ENCODE peak calls at places on chromosome 21, in five cellular contexts. L, Z, G, J and I are unnamed samples.

GRCh38 chr21:15895142-15896106 is 165.6 kb downstream of the USP25 start:
- DNase-seq in L (no peak), Z (peak; percentile 2), G (no peak), J (no peak), I (no peak)

GRCh38 chr21:15441999-15442398 is 287.8 kb upstream of the USP25 start:
- DNase-seq in L (no peak), Z (no peak), G (no peak), J (no peak), I (no peak)

GRCh38 chr21:44011774-44012473 is at the start of gene TRAPPC10:
- DNase-seq in L (peak; percentile 85), Z (peak; percentile 80), G (peak; percentile 37), J (peak; percentile 87), I (peak; percentile 84)

GRCh38 chr21:33761104-33762036 is 119.1 kb downstream of the ITSN1 start:
- DNase-seq in L (peak; percentile 81), Z (peak; percentile 99), G (peak; percentile 95), J (no peak), I (no peak)

GRCh38 chr21:40936771-40937261 is 89.9 kb upstream of the DSCAM start:
- DNase-seq in L (peak; percentile 68), Z (no peak), G (no peak), J (no peak), I (no peak)

GRCh38 chr21:44551290-44552015 is at the start of gene KRTAP10-2:
- DNase-seq in L (no peak), Z (no peak), G (no peak), J (peak; percentile 21), I (no peak)

GRCh38 chr21:32611471-32611997 is 643 bp downstream of the CFAP298 start:
- DNase-seq in L (peak; percentile 30), Z (peak; percentile 18), G (no peak), J (peak; percentile 33), I (peak; percentile 62)

GRCh38 chr21:15604424-15604823 is 125.4 kb upstream of the USP25 start:
- DNase-seq in L (peak; percentile 68), Z (peak; percentile 32), G (no peak), J (no peak), I (no peak)

GRCh38 chr21:33663241-33663640 is 20.9 kb downstream of the ITSN1 start:
- DNase-seq in L (no peak), Z (no peak), G (no peak), J (no peak), I (no peak)

DNA sequence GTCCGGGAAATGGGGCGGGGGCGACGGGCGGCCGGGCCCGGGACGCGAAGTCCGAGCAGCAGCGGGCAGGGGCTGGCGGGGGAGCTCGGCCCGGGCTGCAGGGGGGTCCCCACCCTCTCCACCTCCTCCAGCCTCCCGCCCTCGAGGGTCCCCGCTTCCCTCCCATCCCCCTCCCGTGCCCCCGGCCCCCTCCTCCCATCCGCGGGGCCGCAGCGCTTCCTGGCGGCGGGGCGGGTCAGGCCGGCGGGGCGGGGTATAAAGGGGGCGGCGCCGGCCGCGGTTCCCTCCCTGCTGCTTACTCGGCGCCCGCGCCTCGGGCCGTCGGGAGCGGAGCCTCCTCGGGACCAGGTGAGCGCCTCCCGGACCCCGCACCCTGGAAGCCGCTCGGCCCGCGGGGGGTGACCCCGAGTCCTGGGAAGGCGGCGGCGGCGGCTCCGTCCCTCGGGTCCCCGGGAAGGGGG is at the start of gene COL6A2:
- DNase-seq in L (no peak), Z (peak; percentile 71), G (no peak), J (peak; percentile 45), I (peak; percentile 78)
- TF ChIP-seq CTCF in L (peak; percentile 26), Z (peak; percentile 42), G (peak; percentile 18), J (peak; percentile 14), I (peak; percentile 53)

GRCh38 chr21:35976481-35976880 is 83.8 kb downstream of the SETD4 start:
- DNase-seq in L (no peak), Z (no peak), G (no peak), J (no peak), I (no peak)
- TF ChIP-seq CTCF in L (no peak), Z (no peak), G (no peak), J (no peak), I (no peak)

DNA sequence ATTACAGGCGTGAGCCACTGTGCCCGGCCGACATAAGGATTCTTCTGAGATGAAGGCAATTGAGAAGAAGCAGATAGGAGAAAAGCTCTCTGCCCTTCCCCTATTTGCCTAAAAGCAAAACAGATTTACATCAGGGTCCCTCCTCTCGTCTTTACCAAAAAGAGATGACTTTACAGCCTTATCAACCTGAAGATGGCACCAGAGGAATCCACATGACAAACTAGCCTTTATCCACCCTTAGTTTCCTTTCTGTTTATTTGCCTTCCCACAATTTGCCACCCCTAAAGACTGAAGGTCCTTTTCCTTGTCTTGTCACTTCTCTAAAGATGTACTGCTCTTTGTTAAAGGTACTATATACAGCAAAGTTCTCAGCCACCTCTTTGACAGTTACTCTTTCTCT is 70.7 kb upstream of the KRTAP19-8 start:
- DNase-seq in L (no peak), Z (peak; percentile 20), G (no peak), J (no peak), I (no peak)
- TF ChIP-seq CTCF in L (peak; percentile 36), Z (peak; percentile 41), G (no peak), J (no peak), I (peak; percentile 29)

GRCh38 chr21:36661511-36662309 is 37.2 kb upstream of the SIM2 start:
- DNase-seq in L (no peak), Z (peak; percentile 48), G (no peak), J (peak; percentile 40), I (no peak)
- TF ChIP-seq CTCF in L (peak; percentile 54), Z (peak; percentile 67), G (peak; percentile 65), J (no peak), I (peak; percentile 64)

DNA sequence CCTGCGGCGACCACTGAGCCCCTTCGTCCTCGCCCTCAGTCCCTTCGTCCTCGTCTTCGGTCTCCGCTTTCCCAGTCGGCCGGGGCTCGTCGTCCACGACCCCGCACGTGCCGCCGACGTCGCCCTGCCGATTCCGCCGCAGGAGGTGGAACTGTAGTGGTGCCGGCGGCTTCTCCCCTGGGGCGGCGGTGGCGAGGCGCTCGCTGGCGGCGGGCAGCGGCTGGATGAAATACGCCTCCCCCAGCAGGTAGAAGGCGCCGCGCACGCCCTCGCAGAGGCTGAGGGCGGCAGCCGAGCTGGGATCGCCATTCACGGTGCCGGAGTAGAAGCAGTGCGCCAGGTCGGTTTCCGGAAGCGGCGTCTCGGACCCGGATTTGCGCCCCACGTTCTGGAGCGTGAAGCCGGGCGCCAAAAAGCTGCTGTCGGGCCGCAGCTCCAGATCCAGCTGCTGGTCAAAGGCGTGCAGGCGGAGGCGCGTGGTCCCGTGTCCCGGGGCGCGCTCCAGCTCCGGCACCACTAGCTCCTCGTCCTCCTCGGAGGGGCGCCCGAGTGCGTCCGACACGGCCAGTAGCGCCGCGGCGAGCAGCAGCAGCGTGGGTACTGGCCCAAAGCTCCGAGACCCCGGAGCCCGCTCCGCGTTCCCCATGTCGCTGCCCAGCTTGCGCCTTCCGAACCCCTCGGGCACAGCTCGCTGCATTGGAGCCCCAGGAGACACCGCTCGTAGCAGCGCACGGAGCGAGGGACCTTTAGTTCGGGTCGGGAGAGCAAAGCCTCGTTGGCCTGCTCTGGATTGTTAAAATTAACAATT is 747 bp downstream of the ADAMTS1 start:
- DNase-seq in L (peak; percentile 64), Z (peak; percentile 22), G (no peak), J (no peak), I (no peak)
- TF ChIP-seq CTCF in L (no peak), Z (no peak), G (peak; percentile 28), J (no peak), I (no peak)

GRCh38 chr21:31515253-31515652 is 144.2 kb upstream of the SOD1 start:
- DNase-seq in L (no peak), Z (no peak), G (no peak), J (no peak), I (no peak)
- TF ChIP-seq CTCF in L (no peak), Z (no peak), G (no peak), J (no peak), I (no peak)

GRCh38 chr21:42009831-42010506 is at the start of gene ZBTB21:
- DNase-seq in L (peak; percentile 95), Z (peak; percentile 97), G (peak; percentile 96), J (peak; percentile 99), I (peak; percentile 99)

GRCh38 chr21:42010507-42011493 is 640 bp upstream of the ZBTB21 start:
- DNase-seq in L (peak; percentile 37), Z (no peak), G (no peak), J (no peak), I (no peak)

GRCh38 chr21:42006765-42007164 is 3.4 kb downstream of the ZBTB21 start:
- DNase-seq in L (no peak), Z (no peak), G (no peak), J (no peak), I (no peak)

GRCh38 chr21:42007541-42007940 is 2.6 kb downstream of the ZBTB21 start:
- DNase-seq in L (no peak), Z (no peak), G (no peak), J (no peak), I (no peak)

DNA sequence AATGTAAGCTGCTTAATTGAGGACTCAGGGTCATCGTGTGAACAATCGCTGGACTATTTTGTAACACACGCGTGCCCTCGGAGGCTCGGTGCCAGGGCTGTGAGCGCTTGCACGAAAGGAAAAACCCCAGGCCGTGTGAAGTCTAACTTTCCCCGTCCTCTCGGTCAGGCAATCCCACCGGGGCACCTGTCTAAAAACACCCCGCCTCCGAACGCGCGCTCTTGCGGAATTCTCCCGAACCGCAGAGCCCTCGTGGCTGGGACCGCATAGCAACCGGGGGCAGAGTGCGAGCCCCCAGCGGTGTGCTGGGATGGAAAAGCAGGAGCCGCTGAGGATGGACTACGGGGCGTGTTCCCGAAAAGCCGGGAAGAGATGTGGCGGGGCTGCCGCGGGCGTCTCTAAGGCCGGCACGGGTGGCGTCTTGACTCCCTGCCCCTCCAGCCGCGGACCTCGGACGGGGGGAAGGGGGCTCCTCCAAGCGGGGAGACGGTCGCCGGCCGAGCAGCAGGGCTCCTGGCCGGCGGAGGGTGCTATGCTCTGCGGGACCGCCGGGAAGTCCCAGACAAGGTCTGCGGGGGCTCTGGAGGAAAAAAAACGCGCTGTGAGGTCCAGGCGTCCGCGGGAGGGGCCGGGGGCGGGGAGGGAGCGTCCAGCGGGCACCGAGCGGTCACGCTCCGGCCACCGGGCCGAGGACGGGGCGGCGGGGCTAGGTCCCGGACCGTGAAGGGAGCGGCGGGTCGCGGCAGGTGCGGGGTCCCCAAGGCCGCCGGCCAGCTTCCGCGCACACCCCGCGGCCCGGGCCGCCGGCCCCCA is 936 bp downstream of the ZBTB21 start:
- DNase-seq in L (peak; percentile 60), Z (peak; percentile 81), G (no peak), J (peak; percentile 52), I (no peak)
- TF ChIP-seq CTCF in L (peak; percentile 29), Z (peak; percentile 31), G (peak; percentile 27), J (no peak), I (peak; percentile 51)

GRCh38 chr21:36821032-36821299 is 122.1 kb downstream of the SIM2 start:
- DNase-seq in L (no peak), Z (no peak), G (no peak), J (no peak), I (no peak)

GRCh38 chr21:36829116-36829515 is 130.2 kb downstream of the SIM2 start:
- DNase-seq in L (no peak), Z (no peak), G (no peak), J (no peak), I (no peak)

GRCh38 chr21:36830041-36830440 is 131.1 kb downstream of the SIM2 start:
- DNase-seq in L (no peak), Z (no peak), G (no peak), J (no peak), I (no peak)

GRCh38 chr21:36828208-36828607 is 129.3 kb downstream of the SIM2 start:
- DNase-seq in L (no peak), Z (no peak), G (no peak), J (no peak), I (no peak)

GRCh38 chr21:36825683-36826082 is 126.8 kb downstream of the SIM2 start:
- DNase-seq in L (no peak), Z (no peak), G (no peak), J (no peak), I (no peak)
- TF ChIP-seq CTCF in L (no peak), Z (no peak), G (no peak), J (no peak), I (no peak)